ENCODE peak calls at places on chromosomes 11 and 22, in eight cellular contexts. Y, P, L, I, C, W, B and S are unnamed samples. For H3K4me1, the result is how much of the 10 kb centered on the place peaks cover.

GRCh38 chr22:42928969-42929837 is 72.1 kb upstream of the ARFGAP3 start:
- DNase-seq in Y (no peak), P (peak), L (no peak), I (no peak), C (no peak), W (no peak), B (peak), S (no peak)

GRCh38 chr11:11027271-11027670 is 169.4 kb upstream of the ZBED5 start:
- DNase-seq in Y (no peak), P (peak), L (no peak), I (no peak), C (no peak), W (peak), B (no peak), S (no peak)

GRCh38 chr11:43734256-43734655 is 53.7 kb downstream of the HSD17B12 start:
- DNase-seq in Y (no peak), P (no peak), L (no peak), I (no peak), C (no peak), W (no peak), B (no peak), S (no peak)

GRCh38 chr11:113732092-113732491 is 26.0 kb upstream of the TMPRSS5 start:
- DNase-seq in Y (no peak), P (no peak), L (no peak), I (no peak), C (no peak), W (no peak), B (no peak), S (no peak)

GRCh38 chr11:96112192-96113099 is 188.5 kb upstream of the MTMR2 start:
- DNase-seq in Y (no peak), P (peak), L (no peak), I (no peak), C (no peak), W (peak), B (no peak), S (no peak)

GRCh38 chr11:72379384-72380131 is 54.8 kb downstream of the CLPB start:
- DNase-seq in Y (no peak), P (peak), L (no peak), I (no peak), C (no peak), W (no peak), B (no peak), S (no peak)

GRCh38 chr11:45180158-45180887 is 33.9 kb downstream of the PRDM11 start:
- DNase-seq in Y (no peak), P (peak), L (peak), I (peak), C (peak), W (no peak), B (peak), S (no peak)

GRCh38 chr11:17314232-17314547 is 37.4 kb upstream of the NCR3LG1 start:
- DNase-seq in Y (no peak), P (peak), L (no peak), I (no peak), C (peak), W (peak), B (no peak), S (no peak)

GRCh38 chr22:33335611-33336279 is 277.6 kb upstream of the SYN3 start:
- DNase-seq in Y (no peak), P (no peak), L (no peak), I (no peak), C (no peak), W (no peak), B (no peak), S (no peak)

GRCh38 chr11:72570893-72571741 is 103.1 kb downstream of the PDE2A start:
- DNase-seq in Y (no peak), P (no peak), L (no peak), I (no peak), C (no peak), W (no peak), B (no peak), S (no peak)

GRCh38 chr11:2534131-2534956 is 89.5 kb downstream of the KCNQ1 start:
- DNase-seq in Y (no peak), P (peak), L (no peak), I (peak), C (no peak), W (no peak), B (no peak), S (no peak)

GRCh38 chr11:17611049-17611448 is 64.0 kb downstream of the OTOG start:
- DNase-seq in Y (no peak), P (no peak), L (no peak), I (no peak), C (no peak), W (no peak), B (no peak), S (no peak)

GRCh38 chr11:44498524-44498923 is 66.9 kb upstream of the CD82 start:
- DNase-seq in Y (no peak), P (no peak), L (no peak), I (no peak), C (no peak), W (no peak), B (no peak), S (no peak)

GRCh38 chr11:120431633-120432032 is 79.9 kb upstream of the GRIK4 start:
- DNase-seq in Y (no peak), P (peak), L (no peak), I (no peak), C (peak), W (peak), B (no peak), S (no peak)

GRCh38 chr22:44191036-44191454 is 10.3 kb downstream of the PARVG start:
- DNase-seq in Y (no peak), P (peak), L (no peak), I (no peak), C (no peak), W (peak), B (no peak), S (no peak)

GRCh38 chr11:61971177-61972111 is 4.0 kb upstream of the FTH1 start:
- DNase-seq in Y (no peak), P (peak), L (peak), I (peak), C (peak), W (peak), B (peak), S (peak)

GRCh38 chr22:19463491-19464469 is 15.2 kb downstream of the UFD1 start:
- DNase-seq in Y (no peak), P (peak), L (no peak), I (no peak), C (no peak), W (no peak), B (no peak), S (no peak)

GRCh38 chr11:65503923-65504670 is 5.3 kb downstream of the MALAT1 start:
- DNase-seq in Y (no peak), P (peak), L (no peak), I (no peak), C (no peak), W (peak), B (no peak), S (no peak)

GRCh38 chr11:6705905-6706535 is 22.9 kb upstream of the MRPL17 start:
- DNase-seq in Y (peak), P (peak), L (peak), I (peak), C (peak), W (peak), B (no peak), S (peak)

GRCh38 chr11:129278586-129279319 is 86.6 kb upstream of the ARHGAP32 start:
- DNase-seq in Y (no peak), P (peak), L (no peak), I (no peak), C (peak), W (no peak), B (peak), S (no peak)

GRCh38 chr22:41668971-41669911 is 19.4 kb downstream of the SNU13 start:
- DNase-seq in Y (no peak), P (peak), L (no peak), I (no peak), C (no peak), W (peak), B (no peak), S (no peak)

GRCh38 chr11:28842716-28843115 is 734.5 kb downstream of the METTL15 start:
- DNase-seq in Y (no peak), P (peak), L (no peak), I (no peak), C (no peak), W (no peak), B (no peak), S (no peak)

GRCh38 chr22:20857838-20858614 is 585 bp downstream of the PI4KA start:
- DNase-seq in Y (peak), P (peak), L (peak), I (peak), C (peak), W (peak), B (peak), S (peak)

GRCh38 chr22:49676783-49677494 is 150.7 kb downstream of the BRD1 start:
- DNase-seq in Y (no peak), P (no peak), L (no peak), I (peak), C (no peak), W (no peak), B (peak), S (no peak)

GRCh38 chr22:24727218-24727851 is 47.2 kb downstream of the PIWIL3 start:
- DNase-seq in Y (no peak), P (peak), L (peak), I (no peak), C (peak), W (peak), B (no peak), S (peak)

GRCh38 chr22:50602338-50602700 is 1.7 kb downstream of the MAPK8IP2 start:
- DNase-seq in Y (no peak), P (no peak), L (no peak), I (no peak), C (no peak), W (no peak), B (no peak), S (no peak)

GRCh38 chr11:46298699-46299424 is 21.4 kb downstream of the CREB3L1 start:
- DNase-seq in Y (no peak), P (peak), L (no peak), I (no peak), C (no peak), W (peak), B (no peak), S (no peak)

GRCh38 chr11:67302571-67303131 is 679 bp upstream of the SSH3 start:
- DNase-seq in Y (no peak), P (peak), L (peak), I (peak), C (no peak), W (peak), B (peak), S (no peak)

GRCh38 chr22:46763051-46763705 is 728 bp downstream of the TBC1D22A start:
- DNase-seq in Y (peak), P (peak), L (no peak), I (no peak), C (peak), W (peak), B (peak), S (peak)

GRCh38 chr22:17086750-17087149 is 1.9 kb downstream of the IL17RA start:
- DNase-seq in Y (no peak), P (peak), L (no peak), I (no peak), C (no peak), W (no peak), B (no peak), S (no peak)

DNA sequence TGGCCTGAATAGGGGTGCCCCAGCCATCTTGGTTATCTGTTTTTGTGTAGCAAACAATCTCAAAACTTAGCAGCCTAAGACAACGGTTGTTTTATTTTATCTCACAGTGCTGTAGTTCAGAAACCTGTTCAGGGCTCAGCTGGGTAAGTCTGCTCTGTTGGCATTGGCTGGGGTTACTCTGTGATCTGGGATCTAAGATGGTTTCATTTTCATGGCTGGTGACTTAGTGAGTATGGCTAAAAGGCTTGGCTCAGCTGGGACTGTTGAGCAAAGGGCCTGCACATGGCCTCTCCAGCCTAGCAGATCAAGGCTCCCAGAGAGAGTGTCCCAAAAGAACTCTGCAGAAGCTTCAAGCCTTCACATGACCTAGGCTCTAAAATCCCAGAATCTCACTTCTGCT is 60.8 kb upstream of the POU2AF1 start:
- DNase-seq in Y (no peak), P (no peak), L (no peak), I (no peak), C (no peak), W (no peak), B (no peak), S (no peak)
- H3K4me1 ChIP-seq in Y (under half), P (under half), L (under half), I (under half), C (under half), W (under half), B (under half), S (half or more)

DNA sequence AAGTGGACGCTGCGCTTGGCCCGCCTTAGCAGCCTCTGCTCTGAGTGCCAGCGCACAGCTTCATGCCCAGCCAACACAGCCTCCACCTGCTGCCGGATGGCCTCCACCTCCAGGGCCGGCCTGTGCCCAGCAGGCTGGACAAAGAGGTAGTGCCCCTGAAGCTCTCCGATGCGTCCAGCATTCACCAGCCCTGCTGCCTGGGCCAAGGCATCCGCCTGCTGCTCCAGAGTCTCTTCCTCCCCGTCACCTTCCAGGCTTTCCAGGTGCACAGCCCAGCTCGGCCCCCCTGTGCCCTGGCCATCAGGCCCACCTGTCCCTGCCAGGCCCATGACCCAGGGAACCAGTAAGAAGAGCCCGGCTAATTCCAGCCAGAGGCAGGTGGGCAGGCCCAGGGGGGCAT is 2.5 kb downstream of the PCSK7 start:
- DNase-seq in Y (no peak), P (no peak), L (no peak), I (no peak), C (no peak), W (no peak), B (no peak), S (no peak)
- H3K4me1 ChIP-seq in Y (under half), P (under half), L (under half), I (under half), C (under half), W (under half), B (under half), S (under half)

DNA sequence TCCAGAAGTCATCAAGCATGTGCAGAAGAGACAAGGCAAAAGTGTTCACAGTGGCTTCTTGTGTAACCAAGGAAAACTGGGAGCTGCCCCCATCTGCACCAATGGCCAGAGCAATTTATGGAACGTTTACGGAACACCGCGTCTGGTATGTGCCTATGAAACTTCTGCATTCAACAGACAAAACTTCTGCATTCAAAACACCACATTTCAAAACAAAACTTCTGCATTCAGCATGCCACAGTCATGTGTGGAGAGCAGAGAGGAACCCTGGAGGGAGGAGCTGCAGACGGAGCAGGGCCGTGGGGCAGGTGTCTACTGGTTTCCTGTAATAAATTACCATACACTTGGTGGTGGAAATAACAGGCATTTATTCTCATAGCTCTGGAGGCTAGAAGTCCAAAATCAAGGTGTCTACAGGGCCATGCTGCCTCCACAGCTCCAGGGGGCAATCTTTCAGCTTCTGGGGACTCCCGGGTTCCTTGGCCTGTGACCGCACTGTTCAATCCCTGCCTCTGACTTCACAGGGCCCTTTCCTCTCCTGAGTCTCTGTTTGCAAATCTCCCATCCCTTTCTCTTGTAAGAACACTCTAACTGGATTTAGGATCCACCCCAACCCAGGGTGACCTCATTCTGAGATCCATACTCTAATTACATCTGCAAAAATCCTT is 32.2 kb downstream of the RPL3 start:
- DNase-seq in Y (no peak), P (no peak), L (no peak), I (no peak), C (no peak), W (peak), B (peak), S (no peak)
- H3K4me1 ChIP-seq in Y (under half), P (under half), L (under half), I (under half), C (under half), W (under half), B (half or more), S (under half)

GRCh38 chr11:133500936-133501335 is 31.4 kb downstream of the OPCML start:
- DNase-seq in Y (no peak), P (no peak), L (no peak), I (no peak), C (no peak), W (no peak), B (no peak), S (no peak)

GRCh38 chr11:133498969-133499368 is 33.3 kb downstream of the OPCML start:
- DNase-seq in Y (no peak), P (no peak), L (no peak), I (no peak), C (no peak), W (no peak), B (no peak), S (no peak)

GRCh38 chr11:133503776-133504175 is 28.5 kb downstream of the OPCML start:
- DNase-seq in Y (no peak), P (no peak), L (no peak), I (peak), C (no peak), W (no peak), B (no peak), S (no peak)

GRCh38 chr11:133501643-133502535 is 30.4 kb downstream of the OPCML start:
- DNase-seq in Y (no peak), P (no peak), L (no peak), I (peak), C (no peak), W (no peak), B (peak), S (no peak)

GRCh38 chr11:133500435-133500834 is 31.9 kb downstream of the OPCML start:
- DNase-seq in Y (no peak), P (no peak), L (no peak), I (peak), C (no peak), W (no peak), B (no peak), S (no peak)
- H3K4me1 ChIP-seq in Y (under half), P (under half), L (under half), I (under half), C (under half), W (under half), B (under half), S (under half)

GRCh38 chr11:108852701-108853100 is 187.8 kb downstream of the DDX10 start:
- DNase-seq in Y (no peak), P (no peak), L (no peak), I (no peak), C (no peak), W (no peak), B (no peak), S (no peak)

GRCh38 chr11:108851781-108852180 is 186.9 kb downstream of the DDX10 start:
- DNase-seq in Y (no peak), P (no peak), L (no peak), I (no peak), C (no peak), W (no peak), B (no peak), S (no peak)

GRCh38 chr11:108853151-108853550 is 188.3 kb downstream of the DDX10 start:
- DNase-seq in Y (no peak), P (no peak), L (no peak), I (no peak), C (no peak), W (no peak), B (no peak), S (no peak)

GRCh38 chr11:108846009-108846408 is 181.1 kb downstream of the DDX10 start:
- DNase-seq in Y (no peak), P (no peak), L (no peak), I (no peak), C (no peak), W (no peak), B (no peak), S (no peak)

DNA sequence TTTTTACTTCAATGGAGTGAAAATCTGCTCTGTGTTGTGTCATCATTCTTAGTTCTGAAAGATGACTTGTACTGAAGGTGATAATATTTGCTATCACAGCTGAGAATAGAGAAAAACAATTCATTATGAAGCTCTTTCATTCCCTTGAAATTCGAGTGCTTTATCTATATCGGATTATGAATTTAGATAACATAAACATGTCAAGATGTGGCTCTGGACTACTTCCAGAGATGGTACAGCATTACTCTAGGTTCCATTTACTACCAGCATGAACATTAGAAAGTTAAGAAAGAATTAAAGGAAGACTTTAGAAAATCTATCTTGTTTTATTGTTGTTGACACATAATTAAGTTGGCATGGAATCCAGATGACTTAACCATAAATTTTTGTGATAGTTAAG is 182.4 kb downstream of the DDX10 start:
- DNase-seq in Y (no peak), P (no peak), L (no peak), I (no peak), C (no peak), W (peak), B (no peak), S (no peak)
- H3K4me1 ChIP-seq in Y (under half), P (under half), L (under half), I (under half), C (under half), W (under half), B (under half), S (under half)

GRCh38 chr11:76764941-76765340 is 18.2 kb upstream of the TSKU start:
- DNase-seq in Y (no peak), P (no peak), L (no peak), I (no peak), C (no peak), W (no peak), B (no peak), S (no peak)
- H3K4me1 ChIP-seq in Y (under half), P (under half), L (under half), I (under half), C (under half), W (under half), B (half or more), S (under half)

GRCh38 chr11:34631737-34632104 is 10.8 kb downstream of the EHF start:
- DNase-seq in Y (no peak), P (no peak), L (no peak), I (no peak), C (no peak), W (no peak), B (no peak), S (no peak)

GRCh38 chr11:34631297-34631696 is 10.4 kb downstream of the EHF start:
- DNase-seq in Y (no peak), P (no peak), L (no peak), I (no peak), C (no peak), W (no peak), B (no peak), S (no peak)

GRCh38 chr11:34632105-34632780 is 11.3 kb downstream of the EHF start:
- DNase-seq in Y (no peak), P (peak), L (no peak), I (no peak), C (no peak), W (no peak), B (no peak), S (no peak)

GRCh38 chr11:34633990-34634725 is 13.3 kb downstream of the EHF start:
- DNase-seq in Y (no peak), P (peak), L (no peak), I (no peak), C (no peak), W (peak), B (no peak), S (no peak)

DNA sequence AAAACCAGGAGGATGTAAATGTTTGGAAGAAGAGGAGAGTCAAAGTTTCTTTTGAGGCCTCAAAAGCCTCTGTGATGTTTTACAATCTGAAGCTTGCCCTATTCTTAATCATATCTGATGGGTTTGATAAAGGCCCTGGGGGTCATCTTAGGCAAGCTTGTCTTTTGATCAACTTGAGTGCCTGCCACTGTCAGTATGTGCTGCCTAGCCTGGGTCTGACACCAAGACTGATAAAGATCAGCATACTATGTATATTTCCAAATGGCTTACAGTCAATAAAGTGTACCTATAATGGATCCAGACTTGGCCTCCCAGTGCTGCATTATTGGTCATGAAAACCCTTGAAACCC is 12.7 kb downstream of the EHF start:
- DNase-seq in Y (no peak), P (no peak), L (no peak), I (no peak), C (no peak), W (no peak), B (no peak), S (no peak)
- H3K4me1 ChIP-seq in Y (under half), P (under half), L (under half), I (under half), C (under half), W (under half), B (under half), S (under half)